ENCODE peak calls at places on chromosome 21, in seven cellular contexts. A is ELR; H is brain microvascular endothelial cell; E is transverse colon; T is NCI-H510A; W is activated naive CD8-positive, alpha-beta T cell treated with anti-CD3 and anti-CD28 coated beads, Interleukin-2, amount 50 U/mL, for 24 hours; K is stimulated activated CD4-positive, alpha-beta T cell treated with anti-CD3 and anti-CD28 coated beads, Interleukin-4, amount 100 ng/mL, for 4 hours. O is an unnamed sample.
A peak's percentile ranks its signal among the peaks of the same experiment; 100 is the strongest.

GRCh38 chr21:26546698-26547097 is 26.4 kb downstream of the CYYR1 start:
- DNase-seq in H (no peak), E (no peak), T (no peak), K (no peak), W (no peak), A (no peak), O (no peak)

GRCh38 chr21:40176732-40177131 is 309.5 kb downstream of the PCP4 start:
- DNase-seq in E (no peak), T (peak; percentile 71), W (no peak), H (no peak), K (no peak), A (no peak), O (no peak)

GRCh38 chr21:14241322-14241721 is 25.4 kb downstream of the RBM11 start:
- DNase-seq in K (no peak), H (no peak), E (no peak), W (no peak), A (no peak), T (no peak), O (no peak)

GRCh38 chr21:25790122-25790951 is 55.6 kb downstream of the GABPA start:
- DNase-seq in E (no peak), W (no peak), A (peak; percentile 57), H (peak; percentile 18), K (no peak), T (no peak), O (peak; percentile 65)

GRCh38 chr21:36260030-36260787 is 59.8 kb upstream of the MORC3 start:
- DNase-seq in E (peak; percentile 41), A (peak; percentile 75), W (peak; percentile 41), K (peak; percentile 6), H (peak; percentile 66), T (peak; percentile 10), O (peak; percentile 52)

GRCh38 chr21:45190013-45190412 is 97.7 kb downstream of the POFUT2 start:
- DNase-seq in K (no peak), H (no peak), W (no peak), T (no peak), A (no peak), E (no peak), O (no peak)

GRCh38 chr21:17512245-17513213 is at the start of gene CXADR:
- DNase-seq in A (peak; percentile 60), E (peak; percentile 92), T (peak; percentile 55), W (peak; percentile 72), K (peak; percentile 85), H (no peak), O (peak; percentile 94)

GRCh38 chr21:25589905-25590304 is 17.4 kb downstream of the MRPL39 start:
- DNase-seq in E (no peak), H (no peak), K (no peak), A (no peak), T (no peak), W (no peak), O (no peak)

GRCh38 chr21:15976807-15977206 is 247.0 kb downstream of the USP25 start:
- DNase-seq in T (no peak), E (no peak), H (no peak), K (no peak), W (no peak), A (peak; percentile 25), O (peak; percentile 49)

GRCh38 chr21:25901580-25901979 is 166.8 kb downstream of the GABPA start:
- DNase-seq in T (no peak), E (no peak), A (peak; percentile 78), K (no peak), W (no peak), H (no peak), O (no peak)

GRCh38 chr21:37000381-37000780 is 6.1 kb upstream of the RIPPLY3 start:
- DNase-seq in W (no peak), A (peak; percentile 37), E (no peak), T (no peak), H (no peak), K (no peak), O (no peak)

GRCh38 chr21:42526379-42526727 is 12.7 kb downstream of the SLC37A1 start:
- DNase-seq in K (no peak), A (no peak), H (no peak), E (peak; percentile 91), T (no peak), W (no peak), O (peak; percentile 56)

GRCh38 chr21:35106246-35106835 is 57.2 kb upstream of the RUNX1 start:
- DNase-seq in W (no peak), E (no peak), A (no peak), T (no peak), H (no peak), K (no peak), O (peak; percentile 95)

GRCh38 chr21:19130379-19131028 is 726.9 kb upstream of the TMPRSS15 start:
- DNase-seq in T (no peak), K (no peak), H (no peak), E (no peak), W (no peak), A (no peak), O (no peak)

GRCh38 chr21:33931799-33932390 is 16.3 kb upstream of the ATP5PO start:
- DNase-seq in K (no peak), T (no peak), E (no peak), W (peak; percentile 23), A (no peak), H (no peak), O (peak; percentile 32)

GRCh38 chr21:45178072-45178608 is 103.8 kb downstream of the ADARB1 start:
- DNase-seq in E (no peak), H (no peak), A (no peak), T (no peak), W (no peak), K (no peak), O (no peak)

GRCh38 chr21:42403611-42404231 is at the start of gene UBASH3A:
- DNase-seq in W (no peak), E (peak; percentile 14), T (no peak), A (no peak), K (peak; percentile 35), H (no peak), O (no peak)

GRCh38 chr21:42461185-42461520 is 34.9 kb downstream of the RSPH1 start:
- DNase-seq in W (no peak), E (peak; percentile 43), H (no peak), K (no peak), A (no peak), T (no peak), O (no peak)

GRCh38 chr21:42653492-42654061 is at the start of gene PDE9A:
- DNase-seq in W (peak; percentile 42), A (no peak), H (no peak), K (peak; percentile 32), T (no peak), E (peak; percentile 55), O (peak; percentile 81)

GRCh38 chr21:25583370-25584133 is 23.7 kb downstream of the MRPL39 start:
- DNase-seq in H (no peak), T (no peak), E (no peak), K (no peak), W (peak; percentile 17), A (no peak), O (no peak)

GRCh38 chr21:35254006-35254751 is 205.1 kb upstream of the RUNX1 start:
- DNase-seq in T (no peak), H (peak; percentile 80), W (no peak), K (no peak), E (peak; percentile 44), A (peak; percentile 64), O (no peak)

GRCh38 chr21:32705901-32706300 is 21.9 kb downstream of the SYNJ1 start:
- DNase-seq in H (no peak), T (no peak), A (no peak), E (no peak), W (no peak), K (no peak), O (no peak)

GRCh38 chr21:37562920-37563640 is 196.5 kb downstream of the DYRK1A start:
- DNase-seq in A (no peak), H (no peak), W (no peak), E (peak; percentile 41), T (no peak), K (no peak), O (no peak)

GRCh38 chr21:46065215-46065992 is 32.5 kb upstream of the COL6A2 start:
- DNase-seq in K (no peak), T (no peak), E (peak; percentile 55), W (no peak), A (peak; percentile 55), H (peak; percentile 59), O (no peak)

GRCh38 chr21:41196990-41197389 is 29.0 kb downstream of the BACE2 start:
- DNase-seq in A (no peak), T (no peak), H (no peak), E (no peak), K (no peak), W (no peak), O (no peak)

GRCh38 chr21:39630191-39630591 is 17.5 kb downstream of the B3GALT5 start:
- DNase-seq in K (no peak), T (no peak), H (peak; percentile 33), E (no peak), A (peak; percentile 79), W (no peak), O (no peak)

GRCh38 chr21:45817345-45817744 is 164.2 kb upstream of the COL6A1 start:
- DNase-seq in E (no peak), H (no peak), W (no peak), K (no peak), A (no peak), T (no peak), O (no peak)

GRCh38 chr21:45018131-45019075 is 56.0 kb upstream of the ADARB1 start:
- DNase-seq in H (no peak), E (peak; percentile 9), A (peak; percentile 37), W (no peak), T (no peak), K (no peak), O (peak; percentile 28)

GRCh38 chr21:33350676-33351075 is 25.9 kb downstream of the IFNAR1 start:
- DNase-seq in K (no peak), E (no peak), H (no peak), T (no peak), W (no peak), A (no peak), O (no peak)

GRCh38 chr21:20902511-20902910 is 95.7 kb upstream of the NCAM2 start:
- DNase-seq in W (no peak), E (no peak), K (no peak), T (no peak), H (no peak), A (no peak), O (no peak)

GRCh38 chr21:25750085-25750484 is 15.3 kb downstream of the GABPA start:
- DNase-seq in H (no peak), K (no peak), A (no peak), T (no peak), E (no peak), W (no peak), O (no peak)

GRCh38 chr21:30329203-30329868 is 8.2 kb downstream of the KRTAP27-1 start:
- DNase-seq in E (no peak), A (no peak), K (no peak), T (no peak), W (no peak), H (peak; percentile 19), O (no peak)

GRCh38 chr21:42411197-42411869 is 7.6 kb downstream of the UBASH3A start:
- DNase-seq in A (no peak), E (no peak), T (no peak), H (no peak), K (no peak), W (no peak), O (no peak)

GRCh38 chr21:15999741-16000140 is 270.0 kb downstream of the USP25 start:
- DNase-seq in T (no peak), W (no peak), E (no peak), H (no peak), K (no peak), A (no peak), O (no peak)

GRCh38 chr21:18951291-18952038 is 547.9 kb upstream of the TMPRSS15 start:
- DNase-seq in H (no peak), T (no peak), A (no peak), E (peak; percentile 24), K (no peak), W (no peak), O (no peak)

O was measured in cardiac muscle cell.